ENCODE peak calls at places on chromosomes 4 and X, in nine cellular contexts. R is hepatocyte, P is brain microvascular endothelial cell, N is heart left ventricle, C is esophagus muscularis mucosa, M is fibroblast of lung, I is endothelial cell of umbilical vein, A is ovary, G is heart right ventricle. Z is an unnamed sample.

GRCh38 chrX:37926700-37927099 is 79.3 kb upstream of the DYNLT3 start:
- DNase-seq in M (peak; percentile 57), N (no peak), I (peak; percentile 29), P (no peak), R (peak; percentile 39), G (no peak), A (no peak), C (no peak), Z (no peak)

GRCh38 chrX:2610246-2611170 is 80.6 kb upstream of the CD99 start:
- DNase-seq in G (no peak), I (peak; percentile 59), N (no peak), A (no peak), C (no peak), P (no peak), M (peak; percentile 12), R (peak; percentile 17), Z (no peak)

GRCh38 chr4:79540143-79540542 is 132.1 kb upstream of the GK2 start:
- DNase-seq in A (no peak), I (no peak), G (no peak), P (no peak), R (no peak), C (no peak), M (no peak), N (no peak), Z (no peak)

GRCh38 chrX:123993326-123993725 is 31.8 kb downstream of the STAG2 start:
- DNase-seq in P (peak; percentile 65), A (no peak), M (peak; percentile 32), R (no peak), I (peak; percentile 70), G (no peak), C (no peak), N (no peak), Z (no peak)

GRCh38 chr4:181562399-181562798 is 680.8 kb upstream of the TENM3 start:
- DNase-seq in G (no peak), I (no peak), A (no peak), M (no peak), R (no peak), C (no peak), N (no peak), P (no peak), Z (no peak)

GRCh38 chrX:2767631-2768455 is 16.0 kb downstream of the XG start:
- DNase-seq in C (no peak), P (peak; percentile 19), M (no peak), A (no peak), I (no peak), R (peak; percentile 77), G (peak; percentile 30), N (no peak), Z (no peak)

GRCh38 chr4:154738426-154738825 is 5.4 kb upstream of the LRAT start:
- DNase-seq in C (no peak), A (no peak), N (no peak), R (no peak), I (no peak), M (peak; percentile 21), G (no peak), P (no peak), Z (no peak)

GRCh38 chr4:56871357-56871993 is 36.2 kb upstream of the REST start:
- DNase-seq in P (no peak), I (no peak), C (no peak), N (no peak), G (no peak), A (no peak), R (peak; percentile 11), M (peak; percentile 19), Z (no peak)

GRCh38 chr4:107863850-107864371 is 39.2 kb downstream of the SGMS2 start:
- DNase-seq in R (peak; percentile 59), C (no peak), A (no peak), G (peak; percentile 25), I (peak; percentile 77), M (peak; percentile 13), N (peak; percentile 38), P (peak; percentile 74), Z (no peak)

GRCh38 chr4:132709024-132709423 is 440.1 kb upstream of the PCDH10 start:
- DNase-seq in C (no peak), G (no peak), M (no peak), I (peak; percentile 22), P (no peak), N (no peak), A (no peak), R (no peak), Z (no peak)

GRCh38 chr4:188680004-188680666 is 540.9 kb downstream of the TRIML1 start:
- DNase-seq in M (no peak), C (no peak), A (no peak), R (no peak), P (no peak), N (no peak), G (no peak), I (no peak), Z (no peak)

GRCh38 chrX:131827935-131828334 is 195.2 kb upstream of the STK26 start:
- DNase-seq in M (no peak), P (peak; percentile 23), C (no peak), I (peak; percentile 19), A (no peak), N (no peak), G (no peak), R (no peak), Z (peak; percentile 45)

GRCh38 chrX:53163436-53163835 is 61.6 kb downstream of the KDM5C start:
- DNase-seq in N (no peak), A (no peak), M (no peak), R (no peak), P (no peak), I (no peak), G (no peak), C (no peak), Z (no peak)

GRCh38 chr4:98747659-98748091 is 89.3 kb upstream of the TSPAN5 start:
- DNase-seq in P (peak; percentile 2), C (no peak), N (no peak), I (peak; percentile 25), M (no peak), R (peak; percentile 27), G (no peak), A (no peak), Z (no peak)

GRCh38 chr4:177596035-177596434 is 153.8 kb upstream of the AGA start:
- DNase-seq in N (no peak), P (peak; percentile 79), M (peak; percentile 74), C (no peak), R (peak; percentile 66), I (no peak), G (no peak), A (no peak), Z (no peak)

GRCh38 chr4:8278421-8279287 is 9.1 kb downstream of the HTRA3 start:
- DNase-seq in M (peak; percentile 93), R (peak; percentile 71), A (peak; percentile 65), N (peak; percentile 68), C (no peak), G (peak; percentile 28), P (peak; percentile 60), I (peak; percentile 85), Z (no peak)
- H3K27ac ChIP-seq in M (peak overlapping the region; percentile 20), R (peak overlapping the region; percentile 91), A (peak overlapping the region; percentile 67), N (no peak overlapping the region), C (peak overlapping the region; percentile 74), G (peak overlapping the region; percentile 9), P (peak overlapping the region; percentile 23), I (peak overlapping the region; percentile 48), Z (no peak overlapping the region)

GRCh38 chr4:47774078-47774477 is 63.8 kb downstream of the CORIN start:
- DNase-seq in P (no peak), I (no peak), G (no peak), N (no peak), A (no peak), R (no peak), M (no peak), C (no peak), Z (no peak)
- H3K27me3 ChIP-seq in P (no peaks in the 10 kb centered on the region), I (peaks cover 3% of the 10 kb centered on the region), G (no peaks in the 10 kb centered on the region), N (no peaks in the 10 kb centered on the region), A (no peaks in the 10 kb centered on the region), R (no peaks in the 10 kb centered on the region), M (no peaks in the 10 kb centered on the region), C (no peaks in the 10 kb centered on the region), Z (no peaks in the 10 kb centered on the region)

GRCh38 chr4:186593587-186593973 is 38.2 kb upstream of the MTNR1A start:
- DNase-seq in R (no peak), P (no peak), I (no peak), M (no peak), N (no peak), G (no peak), C (peak; percentile 1), A (no peak), Z (no peak)

GRCh38 chr4:186598686-186599085 is 43.3 kb upstream of the MTNR1A start:
- DNase-seq in C (peak; percentile 74), M (no peak), A (no peak), P (no peak), R (no peak), I (no peak), G (no peak), N (no peak), Z (no peak)

GRCh38 chr4:186599483-186599882 is 44.1 kb upstream of the MTNR1A start:
- DNase-seq in P (no peak), M (no peak), C (peak; percentile 75), R (no peak), A (no peak), N (no peak), I (no peak), G (no peak), Z (no peak)

GRCh38 chr4:186596346-186596745 is 41.0 kb upstream of the MTNR1A start:
- DNase-seq in P (no peak), M (no peak), G (no peak), C (peak; percentile 42), N (no peak), R (no peak), I (no peak), A (no peak), Z (no peak)

DNA sequence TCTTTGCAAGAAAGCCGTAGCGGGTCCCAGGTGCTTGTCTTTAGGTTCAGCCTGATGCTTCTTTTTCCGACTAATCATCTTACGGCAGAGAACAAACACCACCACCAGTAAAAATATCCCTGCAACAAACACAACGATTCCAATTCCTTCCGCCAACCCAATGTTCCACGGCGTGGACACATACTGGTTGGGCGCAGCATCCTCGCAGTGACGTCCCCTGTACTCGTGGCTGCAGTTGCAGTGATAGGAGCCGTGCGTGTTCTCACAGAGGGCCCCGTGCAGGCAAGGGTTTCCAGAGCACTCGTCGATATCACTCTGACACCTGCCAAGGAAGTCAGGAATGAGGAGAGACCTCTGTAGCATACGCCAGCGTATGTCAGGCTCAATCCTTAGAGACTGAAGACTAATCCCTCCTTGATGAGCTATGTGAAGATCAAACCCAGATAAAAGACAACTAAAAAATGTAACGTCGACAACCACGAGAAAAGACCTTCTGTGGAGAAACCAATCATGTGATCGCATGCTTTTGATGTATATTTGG is 41.6 kb upstream of the MTNR1A start:
- DNase-seq in A (no peak), P (no peak), R (no peak), M (no peak), G (no peak), I (no peak), N (no peak), C (peak; percentile 70), Z (no peak)
- H3K36me3 ChIP-seq in A (no peaks in the 10 kb centered on the region), P (peaks cover 77% of the 10 kb centered on the region), R (no peaks in the 10 kb centered on the region), M (peaks cover 23% of the 10 kb centered on the region), G (peaks cover 100% of the 10 kb centered on the region), I (no peaks in the 10 kb centered on the region), N (peaks cover 12% of the 10 kb centered on the region), C (peaks cover 96% of the 10 kb centered on the region), Z (no peaks in the 10 kb centered on the region)

DNA sequence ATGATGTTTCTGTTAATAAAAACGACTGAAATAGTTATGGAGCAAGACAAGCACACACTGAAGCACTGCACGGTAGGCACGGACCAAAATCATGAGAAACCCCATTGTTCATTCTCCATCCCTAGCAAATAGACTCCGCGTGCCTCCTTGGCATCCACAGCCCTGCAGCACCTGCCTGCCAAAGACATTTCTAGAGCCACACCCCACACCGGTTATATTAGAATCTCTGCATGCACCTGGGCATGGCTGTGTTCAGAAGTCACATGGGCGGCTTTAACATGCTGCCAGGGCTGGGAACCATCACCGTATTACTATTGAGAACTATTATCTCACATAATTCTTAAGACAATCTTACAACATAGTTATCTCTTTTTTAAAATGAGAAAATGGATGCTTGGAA is 5.9 kb downstream of the PDLIM3 start:
- DNase-seq in A (no peak), M (no peak), R (no peak), C (no peak), N (no peak), G (no peak), P (no peak), I (no peak), Z (no peak)
- H3K27ac ChIP-seq in A (no peak overlapping the region), M (no peak overlapping the region), R (no peak overlapping the region), C (peak overlapping the region; percentile 99), N (no peak overlapping the region), G (no peak overlapping the region), P (no peak overlapping the region), I (no peak overlapping the region), Z (no peak overlapping the region)